ENCODE peak calls at places on chromosomes 5 and 9, in eight cellular contexts. S is HepG2, X is esophagus muscularis mucosa, T is ovary, Q is adrenal gland, A is A549, V is Peyer's patch, H is stomach. F is an unnamed sample. For H3K4me1, the result is how much of the 10 kb centered on the place peaks cover.

GRCh38 chr9:89363921-89364663 is 45.8 kb downstream of the SECISBP2 start:
- DNase-seq in S (no peak), X (no peak), T (no peak), Q (no peak), A (no peak), V (no peak), H (peak), F (peak)

GRCh38 chr5:66646570-66646969 is 50.4 kb downstream of the MAST4 start:
- DNase-seq in S (no peak), X (no peak), T (no peak), Q (no peak), A (no peak), V (no peak), H (no peak), F (no peak)

GRCh38 chr9:117678882-117679281 is 25.3 kb upstream of the TLR4 start:
- DNase-seq in S (no peak), X (no peak), T (no peak), Q (no peak), A (no peak), V (no peak), H (no peak), F (no peak)

GRCh38 chr9:111661802-111662491 is 542 bp downstream of the GNG10 start:
- DNase-seq in S (no peak), X (no peak), T (no peak), Q (peak), A (peak), V (peak), H (peak), F (no peak)

GRCh38 chr9:105117111-105117682 is 127.3 kb upstream of the SLC44A1 start:
- DNase-seq in S (no peak), X (no peak), T (no peak), Q (no peak), A (no peak), V (no peak), H (no peak), F (no peak)

GRCh38 chr9:23464275-23464674 is 361.8 kb downstream of the ELAVL2 start:
- DNase-seq in S (no peak), X (no peak), T (no peak), Q (no peak), A (no peak), V (no peak), H (no peak), F (no peak)

GRCh38 chr5:141734501-141735231 is 52.6 kb upstream of the ARAP3 start:
- DNase-seq in S (no peak), X (no peak), T (peak), Q (peak), A (peak), V (no peak), H (peak), F (no peak)

GRCh38 chr5:179387151-179388110 is 42.2 kb upstream of the ADAMTS2 start:
- DNase-seq in S (no peak), X (peak), T (no peak), Q (no peak), A (no peak), V (no peak), H (no peak), F (no peak)

GRCh38 chr5:52356311-52356918 is 431.3 kb upstream of the ITGA1 start:
- DNase-seq in S (no peak), X (no peak), T (no peak), Q (no peak), A (no peak), V (no peak), H (no peak), F (no peak)

GRCh38 chr5:154367101-154367500 is 78.7 kb upstream of the SAP30L start:
- DNase-seq in S (no peak), X (no peak), T (no peak), Q (no peak), A (no peak), V (no peak), H (no peak), F (no peak)

GRCh38 chr5:125696762-125697161 is 726.4 kb upstream of the GRAMD2B start:
- DNase-seq in S (peak), X (no peak), T (no peak), Q (no peak), A (no peak), V (no peak), H (no peak), F (peak)

GRCh38 chr9:32571969-32572899 is 725 bp downstream of the NDUFB6 start:
- DNase-seq in S (peak), X (no peak), T (no peak), Q (peak), A (peak), V (peak), H (peak), F (peak)

GRCh38 chr5:159038907-159039306 is 60.8 kb downstream of the EBF1 start:
- DNase-seq in S (no peak), X (no peak), T (no peak), Q (no peak), A (no peak), V (no peak), H (no peak), F (no peak)

GRCh38 chr9:119044801-119045200 is 324.4 kb downstream of the BRINP1 start:
- DNase-seq in S (no peak), X (no peak), T (no peak), Q (no peak), A (no peak), V (no peak), H (no peak), F (no peak)

GRCh38 chr5:75536694-75537360 is 25.1 kb downstream of the POLK start:
- DNase-seq in S (no peak), X (no peak), T (no peak), Q (no peak), A (no peak), V (no peak), H (no peak), F (no peak)

GRCh38 chr5:112823181-112823580 is 37.9 kb upstream of the SRP19 start:
- DNase-seq in S (no peak), X (no peak), T (no peak), Q (no peak), A (no peak), V (no peak), H (no peak), F (no peak)

GRCh38 chr5:68046445-68046844 is 169.1 kb upstream of the PIK3R1 start:
- DNase-seq in S (peak), X (no peak), T (no peak), Q (peak), A (peak), V (no peak), H (no peak), F (peak)

GRCh38 chr9:89984214-89984613 is 379.4 kb downstream of the GADD45G start:
- DNase-seq in S (no peak), X (no peak), T (no peak), Q (no peak), A (no peak), V (no peak), H (no peak), F (no peak)

GRCh38 chr5:180523629-180524466 is 29.7 kb downstream of the CNOT6 start:
- DNase-seq in S (no peak), X (no peak), T (no peak), Q (no peak), A (no peak), V (no peak), H (no peak), F (no peak)

GRCh38 chr9:128053560-128053959 is 13.6 kb downstream of the NAIF1 start:
- DNase-seq in S (no peak), X (no peak), T (no peak), Q (peak), A (no peak), V (no peak), H (no peak), F (peak)

GRCh38 chr9:112029921-112030444 is 133.4 kb downstream of the UGCG start:
- DNase-seq in S (peak), X (no peak), T (no peak), Q (no peak), A (peak), V (no peak), H (peak), F (no peak)

GRCh38 chr9:6973762-6974161 is 216.0 kb downstream of the KDM4C start:
- DNase-seq in S (peak), X (no peak), T (no peak), Q (no peak), A (no peak), V (no peak), H (no peak), F (no peak)

GRCh38 chr5:131265318-131265803 is 1.5 kb downstream of the CDC42SE2 start:
- DNase-seq in S (peak), X (no peak), T (no peak), Q (no peak), A (peak), V (no peak), H (no peak), F (no peak)

GRCh38 chr5:116231288-116231687 is 146.5 kb downstream of the COMMD10 start:
- DNase-seq in S (peak), X (no peak), T (no peak), Q (no peak), A (no peak), V (no peak), H (no peak), F (no peak)

GRCh38 chr9:120904061-120904998 is 22.3 kb downstream of the TRAF1 start:
- DNase-seq in S (no peak), X (no peak), T (no peak), Q (no peak), A (no peak), V (peak), H (no peak), F (no peak)

GRCh38 chr9:8486095-8486494 is 686.5 kb upstream of the DMAC1 start:
- DNase-seq in S (no peak), X (no peak), T (peak), Q (no peak), A (no peak), V (no peak), H (peak), F (no peak)

GRCh38 chr9:73149371-73150067 is 2.1 kb upstream of the ANXA1 start:
- DNase-seq in S (no peak), X (no peak), T (no peak), Q (no peak), A (peak), V (no peak), H (no peak), F (no peak)

GRCh38 chr5:147310059-147310704 is 75.4 kb downstream of the STK32A start:
- DNase-seq in S (no peak), X (no peak), T (peak), Q (peak), A (peak), V (no peak), H (peak), F (peak)

GRCh38 chr9:70159630-70160029 is 99.1 kb upstream of the SMC5 start:
- DNase-seq in S (no peak), X (no peak), T (no peak), Q (no peak), A (no peak), V (no peak), H (no peak), F (no peak)

GRCh38 chr5:42495908-42496307 is 72.7 kb downstream of the GHR start:
- DNase-seq in S (no peak), X (no peak), T (no peak), Q (peak), A (no peak), V (no peak), H (no peak), F (peak)

GRCh38 chr5:42500003-42500599 is 76.9 kb downstream of the GHR start:
- DNase-seq in S (no peak), X (no peak), T (no peak), Q (peak), A (no peak), V (no peak), H (no peak), F (no peak)

GRCh38 chr5:42498000-42498399 is 74.8 kb downstream of the GHR start:
- DNase-seq in S (no peak), X (no peak), T (no peak), Q (no peak), A (no peak), V (no peak), H (no peak), F (no peak)

GRCh38 chr5:42496397-42497156 is 73.3 kb downstream of the GHR start:
- DNase-seq in S (no peak), X (no peak), T (no peak), Q (no peak), A (no peak), V (no peak), H (no peak), F (no peak)

DNA sequence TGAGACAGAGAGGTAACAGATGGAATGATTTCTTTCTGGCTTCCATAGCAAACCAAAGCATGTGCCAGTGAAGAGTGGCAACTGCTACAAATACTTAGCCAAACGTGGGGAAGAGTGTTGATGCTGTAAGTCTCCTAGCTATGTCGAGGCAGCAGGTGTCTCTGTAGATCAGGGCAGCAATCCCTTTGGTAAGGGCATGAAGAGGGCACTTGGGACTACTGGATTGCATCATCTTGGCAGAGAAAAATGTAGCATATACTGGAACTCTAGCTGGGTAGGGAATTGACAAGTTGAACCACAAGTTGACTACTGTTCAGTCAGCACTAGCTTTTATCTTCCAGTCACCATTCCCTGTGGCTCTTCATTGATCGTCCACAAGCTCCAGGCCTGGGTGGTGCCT is 75.8 kb downstream of the GHR start:
- DNase-seq in S (no peak), X (no peak), T (no peak), Q (no peak), A (no peak), V (no peak), H (no peak), F (no peak)
- H3K4me1 ChIP-seq in S (under half), X (half or more), T (under half), Q (under half), A (under half), V (under half), H (under half), F (half or more)

GRCh38 chr5:10266839-10267238 is 16.8 kb downstream of the CCT5 start:
- DNase-seq in S (no peak), X (no peak), T (no peak), Q (no peak), A (no peak), V (no peak), H (no peak), F (no peak)
- TF ChIP-seq POLR2A in S (no peak), X (no peak), T (no peak), Q (no peak), A (no peak), V (no peak), H (no peak), F (no peak)

DNA sequence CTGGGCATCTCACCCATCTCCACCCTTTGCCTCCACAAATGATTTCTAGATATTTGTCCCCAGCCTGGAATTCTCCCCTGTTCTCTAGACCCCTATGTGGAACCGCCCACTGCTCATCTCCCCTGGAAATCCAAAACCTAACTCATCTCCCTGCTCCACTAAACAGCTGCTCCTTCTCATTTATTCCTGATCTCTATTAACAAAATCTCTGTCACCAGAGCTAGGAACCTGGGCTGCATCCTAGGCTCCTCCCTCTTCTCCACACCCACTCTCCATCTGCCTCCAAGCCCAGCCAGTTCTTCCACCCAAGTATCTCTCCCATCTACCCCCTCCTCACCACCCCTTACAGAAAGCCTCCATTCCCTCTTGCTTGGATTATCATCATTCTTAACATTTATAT is 24.0 kb upstream of the SYNPO start:
- DNase-seq in S (no peak), X (no peak), T (no peak), Q (no peak), A (no peak), V (no peak), H (no peak), F (no peak)
- H3K4me1 ChIP-seq in S (half or more), X (half or more), T (half or more), Q (half or more), A (under half), V (under half), H (half or more), F (half or more)

GRCh38 chr9:35666547-35666946 is 1.6 kb upstream of the ARHGEF39 start:
- DNase-seq in S (no peak), X (no peak), T (no peak), Q (no peak), A (no peak), V (no peak), H (no peak), F (no peak)

GRCh38 chr9:35665471-35665818 is 450 bp upstream of the ARHGEF39 start:
- DNase-seq in S (no peak), X (no peak), T (no peak), Q (no peak), A (no peak), V (no peak), H (no peak), F (no peak)

GRCh38 chr9:35662437-35662836 is 2.6 kb downstream of the ARHGEF39 start:
- DNase-seq in S (no peak), X (no peak), T (no peak), Q (no peak), A (no peak), V (no peak), H (no peak), F (no peak)

GRCh38 chr9:35666045-35666444 is 1.1 kb upstream of the ARHGEF39 start:
- DNase-seq in S (no peak), X (no peak), T (no peak), Q (no peak), A (no peak), V (no peak), H (no peak), F (no peak)

DNA sequence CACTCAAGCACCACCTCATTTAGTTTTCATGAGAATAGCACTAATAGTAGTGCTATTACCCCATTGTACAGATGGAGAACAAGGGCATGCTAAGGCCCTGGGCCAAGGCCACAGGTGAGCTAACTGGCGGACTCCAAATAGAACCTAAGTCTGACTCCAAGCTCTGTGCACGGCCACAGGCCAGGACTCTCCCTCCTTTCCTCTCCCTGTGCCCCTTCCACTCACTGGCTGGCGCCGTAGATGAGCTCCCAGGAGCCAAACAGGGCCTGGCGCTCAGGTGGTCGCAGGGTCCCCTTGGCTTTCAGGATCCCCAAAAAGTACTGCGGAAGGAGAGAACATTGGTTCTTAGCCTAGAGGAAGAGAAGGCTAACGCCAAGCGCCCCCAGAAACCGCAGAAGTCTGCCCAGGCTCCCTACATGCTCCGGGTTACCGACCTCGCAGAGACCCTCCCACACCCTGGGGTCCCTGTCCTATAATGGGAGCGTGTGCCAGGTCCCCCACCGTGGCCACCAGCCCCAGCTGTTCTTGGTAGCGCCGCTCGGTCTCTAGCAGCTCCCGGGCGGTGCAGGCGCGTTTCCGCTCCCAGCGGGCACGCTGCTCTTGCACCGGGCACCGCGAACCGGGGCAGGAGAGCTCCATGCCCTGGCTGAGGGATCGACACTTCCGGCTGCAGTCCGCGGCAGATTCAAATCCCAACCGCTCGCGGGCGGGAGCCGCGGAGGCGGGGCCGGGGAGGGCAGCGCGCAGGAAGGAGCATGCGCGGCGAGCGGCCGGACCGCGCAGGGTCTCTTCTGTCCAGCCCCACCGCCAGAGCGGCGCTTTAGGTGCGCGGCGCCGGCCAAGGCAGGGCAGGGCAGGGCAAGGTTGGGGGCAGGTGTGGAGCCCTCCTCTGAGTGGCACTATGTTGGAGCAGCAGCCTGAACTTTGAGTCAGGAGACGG is at the start of gene ARHGEF39:
- DNase-seq in S (peak), X (no peak), T (peak), Q (peak), A (peak), V (peak), H (peak), F (peak)
- TF ChIP-seq POLR2A in S (no peak), X (no peak), T (no peak), Q (peak), A (peak), V (no peak), H (no peak), F (peak)

DNA sequence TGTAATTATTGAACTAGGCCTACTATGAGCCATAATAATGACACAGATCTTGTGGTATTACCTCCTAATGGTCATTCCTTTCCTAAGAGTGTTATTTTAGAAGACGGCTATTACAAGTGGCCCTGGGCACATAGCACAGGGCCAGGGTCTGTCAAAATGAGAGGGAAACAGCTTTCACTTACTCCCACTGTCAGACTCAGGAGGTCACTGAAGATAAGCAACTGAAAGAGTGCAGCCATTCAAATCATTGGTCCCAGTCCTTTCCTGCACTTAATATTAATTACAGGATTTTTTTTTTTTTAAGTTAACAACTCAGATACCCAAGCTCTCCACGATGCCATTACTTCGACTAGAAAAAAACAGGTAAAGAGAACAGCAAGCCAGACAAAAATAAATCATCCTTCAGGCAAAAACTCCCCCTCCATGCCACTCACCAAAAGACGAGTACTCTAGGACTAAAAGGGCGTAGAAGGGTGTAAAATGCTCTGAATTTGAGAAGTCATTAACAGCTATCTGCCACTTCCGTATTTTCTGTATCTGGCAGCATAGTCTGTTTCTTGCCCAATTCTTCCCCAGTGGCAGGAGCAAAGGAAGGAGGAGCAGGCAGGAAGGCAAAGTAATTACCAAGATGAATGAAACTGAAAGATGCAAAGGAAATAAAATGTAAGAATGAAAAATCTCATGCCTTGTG is 87.4 kb downstream of the ZNF608 start:
- DNase-seq in S (no peak), X (peak), T (no peak), Q (no peak), A (no peak), V (no peak), H (no peak), F (no peak)
- H3K4me1 ChIP-seq in S (half or more), X (half or more), T (under half), Q (half or more), A (half or more), V (under half), H (half or more), F (half or more)